ENCODE peak calls at places on chromosomes 3 and 15, in nine cellular contexts. One of them, this sample, is unnamed.

GRCh38 chr3:33883538-33884203 is 85.2 kb downstream of the PDCD6IP start:
- DNase-seq in gastrocnemius medialis: no peak
- DNase-seq in neural progenitor cell: peak
- DNase-seq in Peyer's patch: no peak
- DNase-seq in heart left ventricle: no peak
- DNase-seq in upper lobe of right lung: no peak
- DNase-seq in tibial nerve: no peak
- DNase-seq in CD8-positive, alpha-beta T cell: no peak
- DNase-seq in A549: peak
- DNase-seq in this sample: peak

GRCh38 chr3:172666181-172666872 is 44.5 kb downstream of the NCEH1 start:
- DNase-seq in gastrocnemius medialis: no peak
- DNase-seq in neural progenitor cell: no peak
- DNase-seq in Peyer's patch: no peak
- DNase-seq in heart left ventricle: no peak
- DNase-seq in upper lobe of right lung: no peak
- DNase-seq in tibial nerve: no peak
- DNase-seq in CD8-positive, alpha-beta T cell: no peak
- DNase-seq in A549: no peak
- DNase-seq in this sample: no peak

GRCh38 chr15:60798821-60799220 is 319.9 kb upstream of the ICE2 start:
- DNase-seq in gastrocnemius medialis: no peak
- DNase-seq in neural progenitor cell: no peak
- DNase-seq in Peyer's patch: no peak
- DNase-seq in heart left ventricle: no peak
- DNase-seq in upper lobe of right lung: no peak
- DNase-seq in tibial nerve: no peak
- DNase-seq in CD8-positive, alpha-beta T cell: no peak
- DNase-seq in A549: no peak
- DNase-seq in this sample: no peak

GRCh38 chr3:136186330-136186729 is 9.8 kb downstream of the MSL2 start:
- DNase-seq in gastrocnemius medialis: peak
- DNase-seq in neural progenitor cell: no peak
- DNase-seq in Peyer's patch: peak
- DNase-seq in heart left ventricle: no peak
- DNase-seq in upper lobe of right lung: no peak
- DNase-seq in tibial nerve: no peak
- DNase-seq in CD8-positive, alpha-beta T cell: no peak
- DNase-seq in A549: no peak
- DNase-seq in this sample: no peak

GRCh38 chr3:98457543-98457942 is 5.5 kb upstream of the OR5K1 start:
- DNase-seq in gastrocnemius medialis: no peak
- DNase-seq in neural progenitor cell: no peak
- DNase-seq in Peyer's patch: no peak
- DNase-seq in heart left ventricle: no peak
- DNase-seq in upper lobe of right lung: no peak
- DNase-seq in tibial nerve: no peak
- DNase-seq in CD8-positive, alpha-beta T cell: no peak
- DNase-seq in A549: no peak
- DNase-seq in this sample: no peak

GRCh38 chr15:70101459-70102113 is 3.9 kb upstream of the TLE3 start:
- DNase-seq in gastrocnemius medialis: peak
- DNase-seq in neural progenitor cell: peak
- DNase-seq in Peyer's patch: peak
- DNase-seq in heart left ventricle: peak
- DNase-seq in upper lobe of right lung: no peak
- DNase-seq in tibial nerve: no peak
- DNase-seq in CD8-positive, alpha-beta T cell: no peak
- DNase-seq in A549: peak
- DNase-seq in this sample: peak

GRCh38 chr15:60660290-60661051 is 181.5 kb upstream of the ICE2 start:
- DNase-seq in gastrocnemius medialis: no peak
- DNase-seq in neural progenitor cell: no peak
- DNase-seq in Peyer's patch: no peak
- DNase-seq in heart left ventricle: peak
- DNase-seq in upper lobe of right lung: no peak
- DNase-seq in tibial nerve: no peak
- DNase-seq in CD8-positive, alpha-beta T cell: no peak
- DNase-seq in A549: no peak
- DNase-seq in this sample: peak

GRCh38 chr3:156630081-156630772 is 44.2 kb upstream of the TIPARP start:
- DNase-seq in gastrocnemius medialis: no peak
- DNase-seq in neural progenitor cell: peak
- DNase-seq in Peyer's patch: no peak
- DNase-seq in heart left ventricle: no peak
- DNase-seq in upper lobe of right lung: no peak
- DNase-seq in tibial nerve: no peak
- DNase-seq in CD8-positive, alpha-beta T cell: no peak
- DNase-seq in A549: no peak
- DNase-seq in this sample: no peak

GRCh38 chr3:120198305-120198878 is 86.6 kb downstream of the GPR156 start:
- DNase-seq in gastrocnemius medialis: no peak
- DNase-seq in neural progenitor cell: no peak
- DNase-seq in Peyer's patch: no peak
- DNase-seq in heart left ventricle: no peak
- DNase-seq in upper lobe of right lung: no peak
- DNase-seq in tibial nerve: no peak
- DNase-seq in CD8-positive, alpha-beta T cell: no peak
- DNase-seq in A549: peak
- DNase-seq in this sample: no peak
- TF ChIP-seq CTCF in gastrocnemius medialis: peak
- TF ChIP-seq CTCF in neural progenitor cell: peak
- TF ChIP-seq CTCF in Peyer's patch: no peak
- TF ChIP-seq CTCF in heart left ventricle: no peak
- TF ChIP-seq CTCF in upper lobe of right lung: peak
- TF ChIP-seq CTCF in tibial nerve: no peak
- TF ChIP-seq CTCF in CD8-positive, alpha-beta T cell: no peak
- TF ChIP-seq CTCF in A549: peak
- TF ChIP-seq CTCF in this sample: no peak

DNA sequence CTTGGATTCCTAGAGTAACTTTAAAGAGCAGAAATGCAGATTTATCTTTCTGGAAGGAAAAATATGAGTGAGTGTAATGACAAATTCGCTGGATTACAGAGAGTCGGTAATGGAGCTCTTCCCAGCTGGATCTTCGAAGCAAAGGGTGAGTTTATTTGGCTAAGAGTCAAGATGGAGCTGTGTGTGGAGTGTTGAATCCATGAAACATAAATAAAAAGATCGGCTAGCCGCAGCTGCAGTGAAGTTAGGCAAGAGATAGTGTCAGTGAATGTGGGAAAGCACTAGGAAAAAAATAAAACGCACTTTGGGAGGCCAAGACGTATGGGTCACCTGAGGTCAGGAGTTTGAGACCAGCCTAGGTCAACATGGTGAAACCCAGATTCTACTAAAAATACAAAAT is 10.3 kb downstream of the NAALADL2 start:
- DNase-seq in gastrocnemius medialis: no peak
- DNase-seq in neural progenitor cell: no peak
- DNase-seq in Peyer's patch: no peak
- DNase-seq in heart left ventricle: no peak
- DNase-seq in upper lobe of right lung: no peak
- DNase-seq in tibial nerve: no peak
- DNase-seq in CD8-positive, alpha-beta T cell: no peak
- DNase-seq in A549: no peak
- DNase-seq in this sample: no peak
- H3K4me3 ChIP-seq in gastrocnemius medialis: no peak
- H3K4me3 ChIP-seq in neural progenitor cell: no peak
- H3K4me3 ChIP-seq in Peyer's patch: no peak
- H3K4me3 ChIP-seq in heart left ventricle: no peak
- H3K4me3 ChIP-seq in upper lobe of right lung: no peak
- H3K4me3 ChIP-seq in tibial nerve: no peak
- H3K4me3 ChIP-seq in CD8-positive, alpha-beta T cell: no peak
- H3K4me3 ChIP-seq in A549: no peak
- H3K4me3 ChIP-seq in this sample: no peak

DNA sequence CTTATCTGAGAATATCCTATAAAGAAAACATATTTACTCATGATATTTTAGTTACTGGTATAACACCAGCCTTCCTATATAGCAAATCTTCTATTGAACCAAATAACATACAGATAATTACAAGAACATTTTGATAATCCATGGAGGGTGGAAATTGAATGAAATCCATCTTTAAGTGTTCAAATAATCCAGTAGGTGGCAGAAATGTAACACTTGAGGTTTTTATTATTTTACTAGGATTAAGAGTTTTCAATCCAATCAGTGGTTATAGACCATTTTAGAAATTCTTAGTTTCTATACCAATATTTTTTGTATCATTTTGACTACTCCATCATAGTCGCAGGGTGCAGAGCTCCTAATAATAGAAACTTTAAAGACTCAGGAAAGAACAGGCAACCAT is 101.9 kb upstream of the KCNH8 start:
- DNase-seq in gastrocnemius medialis: no peak
- DNase-seq in neural progenitor cell: no peak
- DNase-seq in Peyer's patch: no peak
- DNase-seq in heart left ventricle: no peak
- DNase-seq in upper lobe of right lung: no peak
- DNase-seq in tibial nerve: no peak
- DNase-seq in CD8-positive, alpha-beta T cell: no peak
- DNase-seq in A549: peak
- DNase-seq in this sample: no peak
- TF ChIP-seq CTCF in gastrocnemius medialis: no peak
- TF ChIP-seq CTCF in neural progenitor cell: peak
- TF ChIP-seq CTCF in Peyer's patch: no peak
- TF ChIP-seq CTCF in heart left ventricle: no peak
- TF ChIP-seq CTCF in upper lobe of right lung: peak
- TF ChIP-seq CTCF in tibial nerve: peak
- TF ChIP-seq CTCF in CD8-positive, alpha-beta T cell: peak
- TF ChIP-seq CTCF in A549: peak
- TF ChIP-seq CTCF in this sample: no peak

GRCh38 chr3:49171775-49172500 is 540 bp downstream of the KLHDC8B start:
- DNase-seq in gastrocnemius medialis: no peak
- DNase-seq in neural progenitor cell: no peak
- DNase-seq in Peyer's patch: no peak
- DNase-seq in heart left ventricle: no peak
- DNase-seq in upper lobe of right lung: no peak
- DNase-seq in tibial nerve: no peak
- DNase-seq in CD8-positive, alpha-beta T cell: no peak
- DNase-seq in A549: no peak
- DNase-seq in this sample: no peak
- H3K4me3 ChIP-seq in gastrocnemius medialis: peak
- H3K4me3 ChIP-seq in neural progenitor cell: peak
- H3K4me3 ChIP-seq in Peyer's patch: peak
- H3K4me3 ChIP-seq in heart left ventricle: peak
- H3K4me3 ChIP-seq in upper lobe of right lung: peak
- H3K4me3 ChIP-seq in tibial nerve: peak
- H3K4me3 ChIP-seq in CD8-positive, alpha-beta T cell: peak
- H3K4me3 ChIP-seq in A549: peak
- H3K4me3 ChIP-seq in this sample: peak

GRCh38 chr3:128307029-128307633 is 153.8 kb downstream of the EEFSEC start:
- DNase-seq in gastrocnemius medialis: no peak
- DNase-seq in neural progenitor cell: peak
- DNase-seq in Peyer's patch: no peak
- DNase-seq in heart left ventricle: no peak
- DNase-seq in upper lobe of right lung: no peak
- DNase-seq in tibial nerve: no peak
- DNase-seq in CD8-positive, alpha-beta T cell: no peak
- DNase-seq in A549: no peak
- DNase-seq in this sample: no peak
- TF ChIP-seq CTCF in gastrocnemius medialis: no peak
- TF ChIP-seq CTCF in neural progenitor cell: peak
- TF ChIP-seq CTCF in Peyer's patch: no peak
- TF ChIP-seq CTCF in heart left ventricle: no peak
- TF ChIP-seq CTCF in upper lobe of right lung: no peak
- TF ChIP-seq CTCF in tibial nerve: no peak
- TF ChIP-seq CTCF in CD8-positive, alpha-beta T cell: no peak
- TF ChIP-seq CTCF in A549: no peak
- TF ChIP-seq CTCF in this sample: no peak

GRCh38 chr15:96322401-96323249 is 7.9 kb upstream of the NR2F2 start:
- DNase-seq in gastrocnemius medialis: no peak
- DNase-seq in neural progenitor cell: peak
- DNase-seq in Peyer's patch: no peak
- DNase-seq in heart left ventricle: peak
- DNase-seq in upper lobe of right lung: no peak
- DNase-seq in tibial nerve: peak
- DNase-seq in CD8-positive, alpha-beta T cell: no peak
- DNase-seq in A549: no peak
- DNase-seq in this sample: no peak
- H3K4me3 ChIP-seq in gastrocnemius medialis: peak
- H3K4me3 ChIP-seq in neural progenitor cell: peak
- H3K4me3 ChIP-seq in Peyer's patch: peak
- H3K4me3 ChIP-seq in heart left ventricle: peak
- H3K4me3 ChIP-seq in upper lobe of right lung: peak
- H3K4me3 ChIP-seq in tibial nerve: peak
- H3K4me3 ChIP-seq in CD8-positive, alpha-beta T cell: no peak
- H3K4me3 ChIP-seq in A549: no peak
- H3K4me3 ChIP-seq in this sample: peak

GRCh38 chr15:81174759-81175327 is 21.8 kb upstream of the IL16 start:
- DNase-seq in gastrocnemius medialis: no peak
- DNase-seq in neural progenitor cell: peak
- DNase-seq in Peyer's patch: no peak
- DNase-seq in heart left ventricle: no peak
- DNase-seq in upper lobe of right lung: no peak
- DNase-seq in tibial nerve: no peak
- DNase-seq in CD8-positive, alpha-beta T cell: no peak
- DNase-seq in A549: no peak
- DNase-seq in this sample: no peak
- TF ChIP-seq CTCF in gastrocnemius medialis: no peak
- TF ChIP-seq CTCF in neural progenitor cell: no peak
- TF ChIP-seq CTCF in Peyer's patch: no peak
- TF ChIP-seq CTCF in heart left ventricle: no peak
- TF ChIP-seq CTCF in upper lobe of right lung: no peak
- TF ChIP-seq CTCF in tibial nerve: no peak
- TF ChIP-seq CTCF in CD8-positive, alpha-beta T cell: no peak
- TF ChIP-seq CTCF in A549: no peak
- TF ChIP-seq CTCF in this sample: no peak

GRCh38 chr3:149247025-149247710 is 25.5 kb upstream of the CP start:
- DNase-seq in gastrocnemius medialis: no peak
- DNase-seq in neural progenitor cell: no peak
- DNase-seq in Peyer's patch: no peak
- DNase-seq in heart left ventricle: no peak
- DNase-seq in upper lobe of right lung: no peak
- DNase-seq in tibial nerve: no peak
- DNase-seq in CD8-positive, alpha-beta T cell: no peak
- DNase-seq in A549: peak
- DNase-seq in this sample: no peak
- H3K4me3 ChIP-seq in gastrocnemius medialis: no peak
- H3K4me3 ChIP-seq in neural progenitor cell: no peak
- H3K4me3 ChIP-seq in Peyer's patch: no peak
- H3K4me3 ChIP-seq in heart left ventricle: no peak
- H3K4me3 ChIP-seq in upper lobe of right lung: no peak
- H3K4me3 ChIP-seq in tibial nerve: no peak
- H3K4me3 ChIP-seq in CD8-positive, alpha-beta T cell: no peak
- H3K4me3 ChIP-seq in A549: no peak
- H3K4me3 ChIP-seq in this sample: no peak